ENCODE peak calls at places on chromosomes 2 and 18, in ten cellular contexts. C is stimulated activated CD4-positive, alpha-beta T cell treated with anti-CD3 and anti-CD28 coated beads, Interleukin-15, amount 100 ng/mL, for 1 hour; S is globus pallidus; L is lower leg skin; X is left cardiac atrium; T is foreskin fibroblast; I is right atrium auricular region; E is fibroblast of the conjunctiva; B is Daoy; V is SW480. O is an unnamed sample.

GRCh38 chr2:88159955-88160415 is 10.2 kb upstream of the THNSL2 start:
- DNase-seq in C (no peak), L (no peak), X (no peak), V (peak), B (peak), T (peak), S (peak), E (peak), I (no peak), O (no peak)

GRCh38 chr2:239371726-239372686 is 28.8 kb downstream of the HDAC4 start:
- DNase-seq in V (no peak), E (no peak), C (no peak), X (no peak), I (no peak), T (no peak), S (no peak), B (no peak), L (peak), O (no peak)

GRCh38 chr2:150477347-150477746 is 10.1 kb downstream of the RND3 start:
- DNase-seq in L (no peak), I (no peak), X (no peak), T (peak), C (no peak), B (peak), E (no peak), S (no peak), V (peak), O (no peak)

GRCh38 chr2:232539298-232540231 is at the start of gene CHRNG:
- DNase-seq in E (no peak), I (no peak), S (no peak), L (peak), T (no peak), B (no peak), X (no peak), V (no peak), C (no peak), O (peak)

GRCh38 chr2:223264541-223265171 is 212.7 kb downstream of the KCNE4 start:
- DNase-seq in L (no peak), V (no peak), E (no peak), S (no peak), X (no peak), B (peak), T (no peak), I (no peak), C (no peak), O (no peak)

GRCh38 chr2:236499691-236500573 is 69.7 kb upstream of the ACKR3 start:
- DNase-seq in L (no peak), B (no peak), I (no peak), S (no peak), V (no peak), X (no peak), T (no peak), E (no peak), C (no peak), O (no peak)

GRCh38 chr18:365651-366050 is 97.8 kb upstream of the THOC1 start:
- DNase-seq in L (no peak), T (no peak), S (no peak), V (no peak), C (no peak), E (no peak), I (no peak), X (no peak), B (no peak), O (no peak)

GRCh38 chr2:46850742-46851141 is 64.9 kb downstream of the MCFD2 start:
- DNase-seq in X (peak), T (peak), V (no peak), L (no peak), I (no peak), B (peak), C (no peak), E (no peak), S (no peak), O (no peak)

GRCh38 chr2:893311-893710 is 57.3 kb upstream of the SNTG2 start:
- DNase-seq in B (peak), X (no peak), E (no peak), S (no peak), C (no peak), T (peak), I (no peak), V (peak), L (no peak), O (no peak)

GRCh38 chr2:109246616-109247015 is 117.6 kb downstream of the SH3RF3 start:
- DNase-seq in I (no peak), B (no peak), V (no peak), E (no peak), T (no peak), S (no peak), C (no peak), X (no peak), L (peak), O (no peak)

GRCh38 chr2:205650450-205650849 is 31.9 kb upstream of the NRP2 start:
- DNase-seq in V (peak), B (peak), L (peak), E (peak), T (peak), S (no peak), X (no peak), I (no peak), C (no peak), O (no peak)

GRCh38 chr2:217914878-217915277 is 87.9 kb downstream of the TNS1 start:
- DNase-seq in V (no peak), X (no peak), E (no peak), S (no peak), L (no peak), I (no peak), B (no peak), C (no peak), T (no peak), O (peak)

GRCh38 chr18:70634576-70635147 is 345.8 kb downstream of the SOCS6 start:
- DNase-seq in B (no peak), T (no peak), L (no peak), C (no peak), S (no peak), E (no peak), I (no peak), V (no peak), X (no peak), O (no peak)

GRCh38 chr2:5594288-5594687 is 97.9 kb upstream of the SOX11 start:
- DNase-seq in E (no peak), S (no peak), B (no peak), C (no peak), V (no peak), I (no peak), X (no peak), T (no peak), L (no peak), O (no peak)

GRCh38 chr2:121648206-121648605 is 1.1 kb downstream of the CLASP1 start:
- DNase-seq in B (no peak), X (no peak), T (no peak), C (no peak), E (no peak), L (no peak), V (peak), S (no peak), I (no peak), O (no peak)

GRCh38 chr2:135703300-135703699 is 38.4 kb upstream of the UBXN4 start:
- DNase-seq in X (no peak), V (no peak), E (no peak), I (no peak), L (no peak), C (no peak), B (no peak), T (no peak), S (no peak), O (no peak)

GRCh38 chr18:50967714-50968661 is at the start of gene ELAC1:
- DNase-seq in I (peak), C (peak), B (peak), S (peak), X (peak), L (peak), V (peak), E (peak), T (peak), O (peak)

O was measured in Right ventricle myocardium superior.